ENCODE peak calls at places on chromosomes 11 and 22, in nine cellular contexts. Y is adrenal gland; H is cardiac muscle cell; Z is HCT116; P is CD8-positive, alpha-beta memory T cell; U is fibroblast of lung; S is PC-3; K is CD8-positive, alpha-beta T cell; V is suprapubic skin. B is an unnamed sample.

GRCh38 chr11:35250631-35251030 is 111.7 kb downstream of the CD44 start:
- DNase-seq in Y (no peak), H (no peak), Z (no peak), P (no peak), U (no peak), S (no peak), K (no peak), V (no peak), B (no peak)

GRCh38 chr11:93783362-93783761 is 720 bp upstream of the MED17 start:
- DNase-seq in Y (no peak), H (no peak), Z (no peak), P (no peak), U (no peak), S (no peak), K (no peak), V (no peak), B (no peak)

GRCh38 chr11:83206771-83207413 is 13.4 kb downstream of the ANKRD42 start:
- DNase-seq in Y (no peak), H (no peak), Z (no peak), P (no peak), U (no peak), S (no peak), K (no peak), V (no peak), B (no peak)

GRCh38 chr22:40347300-40347699 is 1.0 kb downstream of the ADSL start:
- DNase-seq in Y (no peak), H (no peak), Z (no peak), P (no peak), U (no peak), S (no peak), K (no peak), V (no peak), B (no peak)

GRCh38 chr11:36041988-36042606 is 98.2 kb downstream of the LDLRAD3 start:
- DNase-seq in Y (no peak), H (peak; percentile 51), Z (no peak), P (no peak), U (no peak), S (peak; percentile 16), K (no peak), V (no peak), B (no peak)

GRCh38 chr11:58866788-58867187 is 22.3 kb upstream of the GLYATL2 start:
- DNase-seq in Y (no peak), H (no peak), Z (no peak), P (no peak), U (peak; percentile 4), S (no peak), K (no peak), V (no peak), B (no peak)

GRCh38 chr11:122984186-122985011 is 2.8 kb upstream of the BSX start:
- DNase-seq in Y (no peak), H (peak; percentile 29), Z (no peak), P (no peak), U (no peak), S (no peak), K (no peak), V (no peak), B (no peak)

GRCh38 chr11:87851234-87851633 is 324.0 kb downstream of the RAB38 start:
- DNase-seq in Y (no peak), H (no peak), Z (no peak), P (no peak), U (peak; percentile 69), S (peak; percentile 86), K (no peak), V (no peak), B (no peak)

GRCh38 chr22:16721969-16722368 is 103.2 kb downstream of the XKR3 start:
- DNase-seq in Y (no peak), H (no peak), Z (no peak), P (no peak), U (no peak), S (no peak), K (no peak), V (no peak), B (no peak)

GRCh38 chr11:28009383-28009782 is 98.6 kb downstream of the KIF18A start:
- DNase-seq in Y (no peak), H (peak; percentile 81), Z (no peak), P (no peak), U (peak; percentile 73), S (peak; percentile 59), K (no peak), V (no peak), B (no peak)

GRCh38 chr11:59829358-59829757 is 15.9 kb downstream of the CBLIF start:
- DNase-seq in Y (no peak), H (no peak), Z (no peak), P (no peak), U (no peak), S (no peak), K (no peak), V (no peak), B (no peak)

GRCh38 chr22:27435839-27436581 is 365.5 kb downstream of the MN1 start:
- DNase-seq in Y (no peak), H (peak; percentile 86), Z (no peak), P (no peak), U (peak; percentile 84), S (no peak), K (no peak), V (no peak), B (no peak)

GRCh38 chr11:89381094-89381493 is 110.1 kb downstream of the NOX4 start:
- DNase-seq in Y (no peak), H (peak; percentile 94), Z (no peak), P (no peak), U (peak; percentile 99), S (peak; percentile 80), K (no peak), V (peak; percentile 57), B (no peak)

GRCh38 chr11:93822359-93822758 is 28.1 kb downstream of the VSTM5 start:
- DNase-seq in Y (no peak), H (no peak), Z (no peak), P (no peak), U (no peak), S (no peak), K (no peak), V (no peak), B (no peak)

GRCh38 chr11:3164138-3164539 is 971 bp downstream of the OSBPL5 start:
- DNase-seq in Y (no peak), H (no peak), Z (no peak), P (no peak), U (no peak), S (no peak), K (no peak), V (no peak), B (no peak)

DNA sequence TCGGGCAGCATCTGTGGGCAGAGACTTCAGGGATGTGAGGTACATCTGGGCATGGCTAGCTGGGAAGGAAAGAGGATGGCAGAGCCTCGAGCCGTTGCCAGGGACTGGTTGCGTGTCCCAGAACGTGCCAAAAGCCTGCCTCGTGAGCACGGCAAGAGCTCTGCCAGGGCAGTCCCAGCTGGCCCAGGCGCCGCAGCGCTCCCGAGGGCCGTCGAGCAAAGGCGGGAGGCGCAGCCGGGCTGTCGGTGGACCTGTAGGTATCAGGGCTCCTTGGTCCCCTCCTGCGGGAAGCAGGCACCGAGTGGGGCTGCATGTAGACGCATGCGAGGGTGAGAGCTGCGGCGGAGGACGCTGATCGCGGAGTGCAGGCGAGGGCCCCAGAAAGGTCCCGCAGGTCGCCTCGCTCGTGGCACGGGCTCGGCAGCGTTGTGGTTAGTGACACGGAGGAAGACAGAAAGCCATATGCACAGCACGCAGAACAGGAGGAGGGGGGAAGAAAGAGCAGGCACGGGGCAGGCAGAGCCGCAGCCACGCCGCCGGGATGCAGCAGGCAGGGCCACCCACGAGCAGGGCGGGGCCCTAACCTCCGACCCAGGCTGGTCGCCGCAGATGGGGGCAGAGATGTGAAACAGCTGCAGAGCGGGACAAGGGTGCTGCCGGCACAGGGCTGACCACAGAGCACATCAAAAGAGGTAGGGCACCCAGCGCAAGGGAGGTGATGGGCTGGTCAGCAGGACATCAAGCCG is 18.0 kb downstream of the LSP1 start:
- DNase-seq in Y (peak; percentile 83), H (no peak), Z (no peak), P (peak; percentile 44), U (no peak), S (no peak), K (peak; percentile 63), V (no peak), B (no peak)
- H3K4me3 ChIP-seq in Y (peak overlapping the region; percentile 32), H (no peak overlapping the region), Z (no peak overlapping the region), P (peak overlapping the region; percentile 26), U (no peak overlapping the region), S (no peak overlapping the region), K (peak overlapping the region; percentile 33), V (peak overlapping the region; percentile 43), B (no peak overlapping the region)

GRCh38 chr11:34055218-34056000 is 3.9 kb downstream of the CAPRIN1 start:
- DNase-seq in Y (no peak), H (no peak), Z (no peak), P (no peak), U (no peak), S (no peak), K (no peak), V (no peak), B (no peak)
- H3K4me1 ChIP-seq in Y (peaks cover 25% of the 10 kb centered on the region), H (peaks cover 27% of the 10 kb centered on the region), Z (peaks cover 14% of the 10 kb centered on the region), P (peaks cover 56% of the 10 kb centered on the region), U (peaks cover 6% of the 10 kb centered on the region), S (peaks cover 36% of the 10 kb centered on the region), K (peaks cover 62% of the 10 kb centered on the region), V (peaks cover 64% of the 10 kb centered on the region), B (peaks cover 23% of the 10 kb centered on the region)

GRCh38 chr22:44755000-44755399 is 2.6 kb downstream of the ARHGAP8 start:
- DNase-seq in Y (no peak), H (no peak), Z (no peak), P (no peak), U (no peak), S (no peak), K (no peak), V (no peak), B (no peak)

GRCh38 chr22:44758354-44758969 is 6.1 kb downstream of the ARHGAP8 start:
- DNase-seq in Y (no peak), H (peak; percentile 52), Z (no peak), P (no peak), U (peak; percentile 68), S (peak; percentile 72), K (no peak), V (no peak), B (no peak)

GRCh38 chr22:44753189-44754042 is 1.0 kb downstream of the ARHGAP8 start:
- DNase-seq in Y (no peak), H (peak; percentile 88), Z (no peak), P (no peak), U (peak; percentile 83), S (peak; percentile 67), K (no peak), V (no peak), B (peak; percentile 61)

GRCh38 chr22:44755418-44755817 is 3.0 kb downstream of the ARHGAP8 start:
- DNase-seq in Y (no peak), H (no peak), Z (no peak), P (no peak), U (no peak), S (no peak), K (no peak), V (no peak), B (no peak)

DNA sequence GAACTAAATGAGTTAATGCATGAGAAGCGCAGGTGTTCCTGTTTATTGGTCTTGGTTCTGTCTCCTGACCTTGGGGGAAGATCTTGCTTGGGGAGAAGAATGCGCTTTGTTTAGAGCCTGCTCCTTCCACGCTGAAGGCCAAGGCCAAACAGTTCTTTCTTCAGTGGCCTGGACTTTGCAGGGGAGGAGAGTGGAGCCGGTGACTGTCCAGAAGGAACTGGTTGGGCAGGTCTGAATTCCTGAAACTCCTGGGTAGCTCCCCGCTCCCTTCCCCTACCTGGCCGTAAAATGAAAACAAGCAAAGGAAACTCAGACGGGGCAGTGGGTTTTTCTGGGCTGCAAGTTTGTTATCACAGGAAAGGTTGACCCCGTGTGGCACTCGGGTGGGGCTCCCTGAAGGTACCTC is 3.6 kb downstream of the ARHGAP8 start:
- DNase-seq in Y (no peak), H (no peak), Z (peak; percentile 40), P (no peak), U (no peak), S (peak; percentile 81), K (no peak), V (no peak), B (peak; percentile 87)
- H3K4me3 ChIP-seq in Y (no peak overlapping the region), H (no peak overlapping the region), Z (peak overlapping the region; percentile 97), P (no peak overlapping the region), U (no peak overlapping the region), S (peak overlapping the region; percentile 61), K (no peak overlapping the region), V (no peak overlapping the region), B (peak overlapping the region; percentile 6)

GRCh38 chr11:130118636-130119387 is 40.8 kb upstream of the ST14 start:
- DNase-seq in Y (no peak), H (no peak), Z (no peak), P (peak; percentile 10), U (no peak), S (no peak), K (peak; percentile 29), V (no peak), B (no peak)
- H3K4me1 ChIP-seq in Y (peaks cover 4% of the 10 kb centered on the region), H (peaks cover 15% of the 10 kb centered on the region), Z (peaks cover 6% of the 10 kb centered on the region), P (peaks cover 27% of the 10 kb centered on the region), U (peaks cover 2% of the 10 kb centered on the region), S (peaks cover 5% of the 10 kb centered on the region), K (peaks cover 36% of the 10 kb centered on the region), V (peaks cover 4% of the 10 kb centered on the region), B (peaks cover 19% of the 10 kb centered on the region)

B was measured in Caco-2.